ENCODE peak calls at places on chromosomes 13 and 19, in five cellular contexts. One of them, this sample, is unnamed.
A peak's percentile ranks its signal among the peaks of the same experiment; 100 is the strongest.

GRCh38 chr19:39599116-39599515 is 3.2 kb upstream of the LGALS13 start:
- DNase-seq in IMR-90: peak; percentile 27
- DNase-seq in ovary: no peak
- DNase-seq in transverse colon: no peak
- DNase-seq in tibial nerve: no peak
- DNase-seq in this sample: no peak

GRCh38 chr19:29665826-29666633 is 769 bp downstream of the PLEKHF1 start:
- DNase-seq in IMR-90: peak; percentile 66
- DNase-seq in ovary: peak; percentile 72
- DNase-seq in transverse colon: peak; percentile 41
- DNase-seq in tibial nerve: no peak
- DNase-seq in this sample: no peak

GRCh38 chr13:111664060-111664459 is 343.6 kb downstream of the TEX29 start:
- DNase-seq in IMR-90: no peak
- DNase-seq in ovary: no peak
- DNase-seq in transverse colon: no peak
- DNase-seq in tibial nerve: no peak
- DNase-seq in this sample: peak; percentile 28

GRCh38 chr13:56953965-56954364 is 186.8 kb upstream of the PRR20A start:
- DNase-seq in IMR-90: no peak
- DNase-seq in ovary: no peak
- DNase-seq in transverse colon: no peak
- DNase-seq in tibial nerve: no peak
- DNase-seq in this sample: no peak

GRCh38 chr19:12733369-12733896 is 1.1 kb downstream of the TRIR start:
- DNase-seq in IMR-90: peak; percentile 45
- DNase-seq in ovary: no peak
- DNase-seq in transverse colon: no peak
- DNase-seq in tibial nerve: no peak
- DNase-seq in this sample: no peak

GRCh38 chr19:9847087-9847671 is 12.1 kb downstream of the PIN1 start:
- DNase-seq in IMR-90: peak; percentile 97
- DNase-seq in ovary: peak; percentile 65
- DNase-seq in transverse colon: peak; percentile 28
- DNase-seq in tibial nerve: no peak
- DNase-seq in this sample: no peak

GRCh38 chr19:50418186-50419021 is at the start of gene SPIB:
- DNase-seq in IMR-90: no peak
- DNase-seq in ovary: no peak
- DNase-seq in transverse colon: no peak
- DNase-seq in tibial nerve: no peak
- DNase-seq in this sample: no peak

GRCh38 chr13:41985788-41986508 is 25.0 kb upstream of the VWA8 start:
- DNase-seq in IMR-90: peak; percentile 35
- DNase-seq in ovary: no peak
- DNase-seq in transverse colon: no peak
- DNase-seq in tibial nerve: no peak
- DNase-seq in this sample: no peak

GRCh38 chr13:66967825-66968597 is 262.1 kb downstream of the PCDH9 start:
- DNase-seq in IMR-90: peak; percentile 25
- DNase-seq in ovary: no peak
- DNase-seq in transverse colon: no peak
- DNase-seq in tibial nerve: no peak
- DNase-seq in this sample: no peak

GRCh38 chr19:54548806-54549205 is 24.8 kb upstream of the LILRA2 start:
- DNase-seq in IMR-90: no peak
- DNase-seq in ovary: no peak
- DNase-seq in transverse colon: no peak
- DNase-seq in tibial nerve: no peak
- DNase-seq in this sample: no peak

GRCh38 chr19:15138427-15138826 is 31.2 kb downstream of the SYDE1 start:
- DNase-seq in IMR-90: peak; percentile 58
- DNase-seq in ovary: no peak
- DNase-seq in transverse colon: no peak
- DNase-seq in tibial nerve: no peak
- DNase-seq in this sample: no peak

GRCh38 chr19:54460230-54461005 is 3.2 kb downstream of the LENG9 start:
- DNase-seq in IMR-90: no peak
- DNase-seq in ovary: no peak
- DNase-seq in transverse colon: no peak
- DNase-seq in tibial nerve: no peak
- DNase-seq in this sample: no peak

GRCh38 chr19:14082675-14082960 is 3.0 kb downstream of the C19orf67 start:
- DNase-seq in IMR-90: no peak
- DNase-seq in ovary: no peak
- DNase-seq in transverse colon: no peak
- DNase-seq in tibial nerve: no peak
- DNase-seq in this sample: no peak

GRCh38 chr19:14078406-14078805 is 5.8 kb downstream of the MISP3 start:
- DNase-seq in IMR-90: peak; percentile 38
- DNase-seq in ovary: no peak
- DNase-seq in transverse colon: no peak
- DNase-seq in tibial nerve: no peak
- DNase-seq in this sample: no peak

GRCh38 chr19:14081797-14082674 is 3.5 kb downstream of the C19orf67 start:
- DNase-seq in IMR-90: peak; percentile 27
- DNase-seq in ovary: no peak
- DNase-seq in transverse colon: peak; percentile 48
- DNase-seq in tibial nerve: no peak
- DNase-seq in this sample: peak; percentile 50

GRCh38 chr19:14085309-14085995 is at the start of gene C19orf67:
- DNase-seq in IMR-90: no peak
- DNase-seq in ovary: no peak
- DNase-seq in transverse colon: no peak
- DNase-seq in tibial nerve: no peak
- DNase-seq in this sample: no peak

GRCh38 chr19:14080887-14081796 is 4.4 kb downstream of the C19orf67 start:
- DNase-seq in IMR-90: peak; percentile 99
- DNase-seq in ovary: peak; percentile 100
- DNase-seq in transverse colon: peak; percentile 99
- DNase-seq in tibial nerve: peak; percentile 97
- DNase-seq in this sample: peak; percentile 100
- TF ChIP-seq POLR2A in IMR-90: peak; percentile 81
- TF ChIP-seq POLR2A in ovary: peak; percentile 69
- TF ChIP-seq POLR2A in transverse colon: peak; percentile 75
- TF ChIP-seq POLR2A in tibial nerve: peak; percentile 73
- TF ChIP-seq POLR2A in this sample: no peak

GRCh38 chr19:55588738-55589137 is 8.1 kb upstream of the ZNF579 start:
- DNase-seq in IMR-90: no peak
- DNase-seq in ovary: no peak
- DNase-seq in transverse colon: no peak
- DNase-seq in tibial nerve: no peak
- DNase-seq in this sample: no peak

GRCh38 chr19:55581828-55582223 is 1.2 kb upstream of the ZNF579 start:
- DNase-seq in IMR-90: no peak
- DNase-seq in ovary: no peak
- DNase-seq in transverse colon: no peak
- DNase-seq in tibial nerve: no peak
- DNase-seq in this sample: no peak

GRCh38 chr19:55586976-55587668 is 6.5 kb upstream of the ZNF579 start:
- DNase-seq in IMR-90: peak; percentile 86
- DNase-seq in ovary: peak; percentile 98
- DNase-seq in transverse colon: peak; percentile 96
- DNase-seq in tibial nerve: peak; percentile 94
- DNase-seq in this sample: peak; percentile 98

GRCh38 chr19:55584871-55585270 is 4.2 kb upstream of the ZNF579 start:
- DNase-seq in IMR-90: no peak
- DNase-seq in ovary: no peak
- DNase-seq in transverse colon: no peak
- DNase-seq in tibial nerve: no peak
- DNase-seq in this sample: no peak

DNA sequence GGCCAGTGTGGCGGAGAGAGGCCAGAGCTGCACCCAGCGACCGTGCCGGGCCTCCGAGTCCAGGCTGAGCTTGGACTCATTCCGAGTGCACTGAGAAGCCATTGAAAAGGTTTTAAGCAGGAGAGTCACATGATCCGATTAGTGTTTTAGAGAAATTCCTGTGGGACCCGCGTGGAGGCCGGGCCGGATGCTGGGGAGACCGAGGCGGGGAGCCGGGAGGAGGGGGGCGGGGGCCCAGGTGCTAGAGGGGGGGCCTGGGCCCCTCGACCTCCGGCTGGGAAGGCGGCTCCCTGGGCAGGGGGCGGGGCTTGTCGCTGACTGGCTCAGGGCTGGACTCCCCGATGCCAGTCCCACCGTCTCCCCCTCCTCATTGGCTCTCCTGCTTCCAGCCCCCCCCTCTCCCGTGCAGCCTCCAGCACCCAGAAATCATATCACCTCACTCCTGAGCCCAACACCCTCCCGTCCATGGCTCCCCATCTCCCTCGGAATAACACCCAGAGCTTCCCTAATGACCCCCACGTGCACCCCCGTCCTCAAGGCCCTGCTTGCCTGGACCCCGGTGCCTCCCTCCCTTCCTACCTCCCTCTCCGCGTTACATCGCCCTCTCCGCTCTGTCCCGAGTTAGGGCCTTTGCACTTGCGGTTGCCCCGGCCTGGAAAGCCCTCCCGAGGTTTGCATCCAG is 5.2 kb upstream of the ZNF579 start:
- DNase-seq in IMR-90: peak; percentile 63
- DNase-seq in ovary: peak; percentile 92
- DNase-seq in transverse colon: peak; percentile 71
- DNase-seq in tibial nerve: no peak
- DNase-seq in this sample: peak; percentile 89
- TF ChIP-seq POLR2A in IMR-90: no peak
- TF ChIP-seq POLR2A in ovary: no peak
- TF ChIP-seq POLR2A in transverse colon: no peak
- TF ChIP-seq POLR2A in tibial nerve: no peak
- TF ChIP-seq POLR2A in this sample: no peak

GRCh38 chr13:36345438-36346221 is 564 bp downstream of the SPART start:
- DNase-seq in IMR-90: peak; percentile 92
- DNase-seq in ovary: peak; percentile 81
- DNase-seq in transverse colon: peak; percentile 60
- DNase-seq in tibial nerve: peak; percentile 89
- DNase-seq in this sample: peak; percentile 84
- TF ChIP-seq POLR2A in IMR-90: peak; percentile 86
- TF ChIP-seq POLR2A in ovary: peak; percentile 82
- TF ChIP-seq POLR2A in transverse colon: peak; percentile 19
- TF ChIP-seq POLR2A in tibial nerve: peak; percentile 78
- TF ChIP-seq POLR2A in this sample: peak; percentile 50

GRCh38 chr19:40604647-40605200 is 3.6 kb downstream of the LTBP4 start:
- DNase-seq in IMR-90: no peak
- DNase-seq in ovary: peak; percentile 76
- DNase-seq in transverse colon: peak; percentile 76
- DNase-seq in tibial nerve: no peak
- DNase-seq in this sample: no peak

GRCh38 chr19:40601061-40601973 is at the start of gene LTBP4:
- DNase-seq in IMR-90: no peak
- DNase-seq in ovary: peak; percentile 90
- DNase-seq in transverse colon: peak; percentile 70
- DNase-seq in tibial nerve: no peak
- DNase-seq in this sample: peak; percentile 90

GRCh38 chr19:40603071-40603718 is 2.0 kb downstream of the LTBP4 start:
- DNase-seq in IMR-90: peak; percentile 59
- DNase-seq in ovary: no peak
- DNase-seq in transverse colon: no peak
- DNase-seq in tibial nerve: no peak
- DNase-seq in this sample: peak; percentile 83

GRCh38 chr19:40605201-40605971 is 4.2 kb downstream of the LTBP4 start:
- DNase-seq in IMR-90: peak; percentile 31
- DNase-seq in ovary: peak; percentile 85
- DNase-seq in transverse colon: peak; percentile 93
- DNase-seq in tibial nerve: no peak
- DNase-seq in this sample: peak; percentile 95

DNA sequence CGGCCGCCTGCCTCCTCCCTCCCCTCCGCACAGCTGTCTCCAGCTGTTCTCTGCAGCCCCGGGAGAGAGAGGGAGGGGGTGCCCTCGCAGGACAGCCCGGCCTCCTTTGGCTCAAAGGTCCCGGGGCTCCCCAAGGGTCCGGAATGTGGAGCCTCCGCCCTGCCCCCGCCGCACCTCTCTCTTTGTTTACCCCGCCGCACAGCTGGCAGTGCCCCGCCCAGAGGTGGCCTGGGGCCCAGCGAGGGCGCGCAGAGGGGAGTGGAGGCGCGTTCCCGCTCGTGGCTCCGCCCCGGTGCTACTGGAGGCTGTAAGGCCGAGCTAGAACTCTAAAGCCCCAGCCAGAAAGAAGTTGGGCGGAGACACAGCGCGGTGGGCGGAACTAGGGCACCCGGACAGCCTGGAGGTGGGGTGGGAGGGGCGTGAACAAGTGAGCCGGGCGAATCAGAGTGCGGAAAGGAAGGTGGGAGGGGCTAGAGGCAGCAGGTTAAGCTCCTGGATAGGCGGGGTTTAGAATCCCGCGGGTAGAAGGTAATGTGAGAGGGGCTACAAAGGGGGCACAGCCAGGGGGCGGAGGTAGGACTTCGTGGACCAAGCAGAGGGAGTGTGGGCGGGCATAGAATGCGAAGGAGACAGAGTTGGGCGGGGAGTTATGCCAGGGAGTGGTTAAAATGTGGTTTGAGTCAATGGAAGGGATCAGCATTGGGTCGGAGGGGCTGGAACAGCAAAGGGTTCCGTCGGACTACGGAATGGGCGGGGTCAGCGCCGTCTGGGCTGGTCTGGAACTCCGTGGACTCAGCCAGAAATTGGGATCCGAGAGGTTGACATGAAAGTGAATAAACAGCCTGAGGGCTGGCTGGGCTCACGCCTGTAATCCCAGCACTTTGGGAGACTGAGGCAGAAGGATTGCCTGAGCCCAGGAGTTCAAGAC is 2.8 kb downstream of the LTBP4 start:
- DNase-seq in IMR-90: peak; percentile 92
- DNase-seq in ovary: peak; percentile 99
- DNase-seq in transverse colon: peak; percentile 100
- DNase-seq in tibial nerve: peak; percentile 99
- DNase-seq in this sample: peak; percentile 100
- TF ChIP-seq POLR2A in IMR-90: no peak
- TF ChIP-seq POLR2A in ovary: no peak
- TF ChIP-seq POLR2A in transverse colon: peak; percentile 61
- TF ChIP-seq POLR2A in tibial nerve: peak; percentile 81
- TF ChIP-seq POLR2A in this sample: no peak

GRCh38 chr13:81142306-81142999 is 801.5 kb upstream of the SPRY2 start:
- DNase-seq in IMR-90: no peak
- DNase-seq in ovary: no peak
- DNase-seq in transverse colon: no peak
- DNase-seq in tibial nerve: no peak
- DNase-seq in this sample: no peak

GRCh38 chr13:81138353-81138995 is 797.5 kb upstream of the SPRY2 start:
- DNase-seq in IMR-90: no peak
- DNase-seq in ovary: no peak
- DNase-seq in transverse colon: no peak
- DNase-seq in tibial nerve: no peak
- DNase-seq in this sample: no peak

DNA sequence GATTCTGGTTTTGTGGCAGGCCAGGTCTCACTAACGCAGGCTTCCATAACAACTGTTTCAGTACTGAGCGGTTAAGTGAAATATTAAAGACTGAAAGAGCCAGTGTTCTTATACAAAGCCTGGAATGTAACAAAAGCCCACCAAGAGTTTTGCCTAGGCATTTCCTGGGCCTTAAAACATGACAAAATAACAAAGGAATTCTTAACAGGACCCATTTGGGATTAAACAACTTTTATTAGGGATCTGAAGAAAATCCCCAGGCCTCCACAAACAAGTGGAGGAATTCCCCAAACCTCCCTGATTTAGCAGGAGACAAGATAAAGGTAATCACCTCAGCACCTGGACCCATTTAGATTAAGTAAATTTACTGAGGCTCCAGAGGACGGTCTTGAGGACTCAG is 799.7 kb upstream of the SPRY2 start:
- DNase-seq in IMR-90: no peak
- DNase-seq in ovary: no peak
- DNase-seq in transverse colon: no peak
- DNase-seq in tibial nerve: no peak
- DNase-seq in this sample: no peak
- TF ChIP-seq POLR2A in IMR-90: no peak
- TF ChIP-seq POLR2A in ovary: no peak
- TF ChIP-seq POLR2A in transverse colon: no peak
- TF ChIP-seq POLR2A in tibial nerve: no peak
- TF ChIP-seq POLR2A in this sample: no peak

GRCh38 chr13:45276887-45277286 is 64.1 kb downstream of the TPT1 start:
- DNase-seq in IMR-90: no peak
- DNase-seq in ovary: no peak
- DNase-seq in transverse colon: no peak
- DNase-seq in tibial nerve: no peak
- DNase-seq in this sample: no peak
- TF ChIP-seq POLR2A in IMR-90: no peak
- TF ChIP-seq POLR2A in ovary: no peak
- TF ChIP-seq POLR2A in transverse colon: no peak
- TF ChIP-seq POLR2A in tibial nerve: no peak
- TF ChIP-seq POLR2A in this sample: no peak

This sample was measured in lower leg skin.